ENCODE peak calls at places on chromosomes 3 and 15, in eight cellular contexts. D is stimulated activated CD4-positive, alpha-beta T cell treated with anti-CD3 and anti-CD28 coated beads, Interleukin-12 subunit alpha, Interleukin-12 subunit beta, amount 100 ng/mL, for 4 hours; S is neuronal stem cell; Z is activated gamma-delta T cell treated with Interleukin-2 at 50 U/mL for 16 hours; E is CD4-positive, alpha-beta T cell; M is epithelial cell of esophagus; A is AG09319; O is progenitor cell of endocrine pancreas. T is an unnamed sample.

GRCh38 chr3:50246517-50246954 is 10.5 kb downstream of the GNAI2 start:
- DNase-seq in E (peak; percentile 68), Z (peak; percentile 70), S (no peak), O (no peak), A (no peak), D (peak; percentile 74), M (peak; percentile 98), T (peak; percentile 76)

GRCh38 chr3:159828542-159828943 is 160.1 kb upstream of the IL12A start:
- DNase-seq in O (no peak), D (no peak), E (no peak), Z (no peak), S (no peak), M (peak; percentile 72), A (no peak), T (no peak)

GRCh38 chr15:70306582-70306981 is 208.9 kb upstream of the TLE3 start:
- DNase-seq in Z (no peak), A (no peak), M (no peak), D (no peak), S (no peak), O (no peak), E (no peak), T (no peak)

GRCh38 chr3:64216706-64217105 is 8.6 kb downstream of the PRICKLE2 start:
- DNase-seq in S (no peak), M (peak; percentile 92), Z (no peak), D (no peak), E (no peak), A (no peak), O (no peak), T (no peak)

GRCh38 chr3:15291589-15292541 is 40.5 kb downstream of the SH3BP5 start:
- DNase-seq in S (no peak), O (no peak), M (no peak), D (no peak), A (no peak), E (peak; percentile 53), Z (peak; percentile 69), T (peak; percentile 40)

GRCh38 chr3:59771760-59772159 is 721.9 kb upstream of the CFAP20DC start:
- DNase-seq in A (no peak), M (peak; percentile 86), S (no peak), Z (no peak), E (no peak), O (no peak), D (no peak), T (no peak)

GRCh38 chr3:27642796-27643195 is 79.3 kb downstream of the EOMES start:
- DNase-seq in E (no peak), M (no peak), O (no peak), D (no peak), Z (no peak), S (no peak), A (no peak), T (no peak)

GRCh38 chr15:68411276-68411675 is 20.7 kb downstream of the ITGA11 start:
- DNase-seq in S (no peak), A (no peak), D (no peak), O (no peak), E (no peak), M (no peak), Z (no peak), T (no peak)

GRCh38 chr15:64987136-64987535 is 2.6 kb downstream of the SPG21 start:
- DNase-seq in O (no peak), D (no peak), E (no peak), S (no peak), A (no peak), M (no peak), Z (no peak), T (no peak)

GRCh38 chr15:98231696-98232440 is 271.4 kb downstream of the ARRDC4 start:
- DNase-seq in S (no peak), Z (no peak), A (no peak), D (no peak), M (peak; percentile 77), E (no peak), O (no peak), T (no peak)

GRCh38 chr15:85725019-85725418 is 69.7 kb downstream of the KLHL25 start:
- DNase-seq in D (no peak), A (no peak), Z (no peak), O (no peak), E (no peak), S (no peak), M (no peak), T (no peak)

GRCh38 chr3:177069514-177070329 is 127.6 kb downstream of the TBL1XR1 start:
- DNase-seq in M (peak; percentile 58), A (peak; percentile 5), Z (no peak), D (no peak), S (no peak), O (no peak), E (no peak), T (no peak)

GRCh38 chr15:39171944-39172368 is 408.9 kb upstream of the THBS1 start:
- DNase-seq in S (peak; percentile 59), Z (no peak), M (peak; percentile 98), O (no peak), A (peak; percentile 93), E (no peak), D (peak; percentile 6), T (no peak)

GRCh38 chr3:157094301-157094700 is 65.6 kb downstream of the CCNL1 start:
- DNase-seq in E (no peak), Z (no peak), D (no peak), M (peak; percentile 34), O (no peak), A (no peak), S (no peak), T (no peak)

GRCh38 chr3:78907367-78907766 is 860.4 kb downstream of the ROBO1 start:
- DNase-seq in Z (no peak), E (no peak), O (no peak), A (no peak), D (no peak), M (no peak), S (no peak), T (no peak)

GRCh38 chr3:100089802-100090668 is 24.3 kb downstream of the FILIP1L start:
- DNase-seq in Z (no peak), E (no peak), A (no peak), O (no peak), S (no peak), D (no peak), M (peak; percentile 61), T (no peak)

GRCh38 chr3:190345027-190345821 is 23.0 kb upstream of the CLDN1 start:
- DNase-seq in A (peak; percentile 69), E (no peak), Z (no peak), D (no peak), M (peak; percentile 98), O (no peak), S (no peak), T (no peak)

GRCh38 chr3:33211444-33211843 is 7.2 kb downstream of the SUSD5 start:
- DNase-seq in M (peak; percentile 85), O (no peak), S (no peak), A (peak; percentile 31), Z (no peak), D (no peak), E (no peak), T (no peak)

GRCh38 chr3:114745322-114746240 is 401.5 kb downstream of the ZBTB20 start:
- DNase-seq in M (peak; percentile 37), O (no peak), Z (no peak), A (peak; percentile 36), D (no peak), S (no peak), E (no peak), T (no peak)

GRCh38 chr15:25403771-25404170 is 35.1 kb downstream of the UBE3A start:
- DNase-seq in S (no peak), Z (no peak), M (no peak), E (no peak), A (no peak), D (no peak), O (no peak), T (no peak)

GRCh38 chr3:142976621-142977398 is 13.3 kb upstream of the PAQR9 start:
- DNase-seq in E (no peak), S (no peak), Z (no peak), M (peak; percentile 89), A (peak; percentile 77), O (no peak), D (no peak), T (no peak)

GRCh38 chr3:15499536-15499935 is 22.0 kb downstream of the COLQ start:
- DNase-seq in A (no peak), S (no peak), M (peak; percentile 48), E (no peak), O (no peak), D (no peak), Z (no peak), T (no peak)

GRCh38 chr15:26082069-26082832 is 219.1 kb upstream of the ATP10A start:
- DNase-seq in D (peak; percentile 94), Z (peak; percentile 93), S (peak; percentile 97), A (peak; percentile 20), O (peak; percentile 97), E (peak; percentile 96), M (peak; percentile 95), T (peak; percentile 91)

GRCh38 chr15:96037584-96037983 is 292.9 kb upstream of the NR2F2 start:
- DNase-seq in E (no peak), A (no peak), Z (no peak), D (no peak), M (no peak), O (no peak), S (no peak), T (no peak)

GRCh38 chr3:17369973-17370372 is 372.5 kb downstream of the TBC1D5 start:
- DNase-seq in O (no peak), Z (no peak), D (no peak), M (no peak), A (no peak), S (no peak), E (no peak), T (no peak)

GRCh38 chr15:76903251-76903681 is 1.9 kb downstream of the SCAPER start:
- DNase-seq in Z (no peak), E (no peak), D (no peak), S (no peak), M (peak; percentile 41), O (no peak), A (peak; percentile 23), T (no peak)

GRCh38 chr15:101156509-101157159 is 95.2 kb downstream of the CHSY1 start:
- DNase-seq in A (no peak), Z (no peak), O (no peak), E (no peak), S (no peak), M (no peak), D (no peak), T (no peak)

GRCh38 chr3:193585530-193585929 is 7.5 kb upstream of the OPA1 start:
- DNase-seq in D (no peak), S (no peak), E (no peak), O (no peak), Z (no peak), M (peak; percentile 83), A (no peak), T (no peak)

GRCh38 chr3:179323197-179323901 is 518 bp downstream of the ZNF639 start:
- DNase-seq in A (no peak), E (peak; percentile 29), M (peak; percentile 71), O (peak; percentile 35), D (peak; percentile 56), Z (peak; percentile 48), S (peak; percentile 51), T (peak; percentile 44)

GRCh38 chr3:49006591-49007067 is 562 bp upstream of the WDR6 start:
- DNase-seq in S (no peak), O (no peak), E (no peak), D (no peak), M (no peak), A (no peak), Z (no peak), T (no peak)

GRCh38 chr3:112128843-112129727 is 4.0 kb downstream of the GCSAM start:
- DNase-seq in M (peak; percentile 67), S (no peak), D (peak; percentile 18), E (peak; percentile 46), O (no peak), A (no peak), Z (peak; percentile 43), T (peak; percentile 54)

GRCh38 chr3:106013971-106014370 is 145.2 kb upstream of the CBLB start:
- DNase-seq in A (no peak), D (no peak), S (no peak), M (peak; percentile 98), E (no peak), O (no peak), Z (no peak), T (no peak)

GRCh38 chr3:14725564-14726420 is 50.9 kb downstream of the C3orf20 start:
- DNase-seq in A (no peak), D (no peak), S (no peak), E (no peak), O (no peak), Z (no peak), M (no peak), T (no peak)

GRCh38 chr15:93088981-93089854 is at the start of gene RGMA:
- DNase-seq in M (peak; percentile 23), S (peak; percentile 63), Z (no peak), E (no peak), O (no peak), A (no peak), D (no peak), T (no peak)